ENCODE peak calls at places on chromosomes 7 and 10, in nine cellular contexts. S, A, P, T, Y, N, E, O and Z are unnamed samples.

GRCh38 chr10:63542835-63543575 is 21.8 kb downstream of the REEP3 start:
- DNase-seq in S (no peak), A (peak; percentile 63), P (no peak), T (no peak), Y (no peak), N (no peak), E (no peak), O (no peak), Z (no peak)

GRCh38 chr7:7843972-7844371 is 124.6 kb upstream of the GLCCI1 start:
- DNase-seq in S (no peak), A (peak; percentile 2), P (no peak), T (no peak), Y (no peak), N (no peak), E (no peak), O (no peak), Z (no peak)

GRCh38 chr7:79504607-79505389 is 51.3 kb upstream of the MAGI2 start:
- DNase-seq in S (no peak), A (peak; percentile 18), P (no peak), T (no peak), Y (no peak), N (no peak), E (no peak), O (no peak), Z (peak; percentile 7)

GRCh38 chr7:37943905-37944736 is 23.7 kb downstream of the EPDR1 start:
- DNase-seq in S (no peak), A (no peak), P (no peak), T (no peak), Y (no peak), N (no peak), E (no peak), O (no peak), Z (peak; percentile 88)

GRCh38 chr7:3063016-3063753 is 19.5 kb upstream of the CARD11 start:
- DNase-seq in S (no peak), A (no peak), P (no peak), T (peak; percentile 62), Y (no peak), N (no peak), E (no peak), O (no peak), Z (no peak)

GRCh38 chr10:95560288-95561199 is 627 bp downstream of the SORBS1 start:
- DNase-seq in S (peak; percentile 30), A (peak; percentile 57), P (peak; percentile 75), T (peak; percentile 40), Y (peak; percentile 47), N (peak; percentile 17), E (peak; percentile 63), O (peak; percentile 25), Z (peak; percentile 17)

GRCh38 chr7:111198255-111198654 is 107.3 kb downstream of the LRRN3 start:
- DNase-seq in S (peak; percentile 31), A (peak; percentile 99), P (no peak), T (no peak), Y (no peak), N (peak; percentile 3), E (no peak), O (no peak), Z (peak; percentile 81)

GRCh38 chr7:116434820-116435341 is 64.7 kb upstream of the CAV2 start:
- DNase-seq in S (no peak), A (peak; percentile 89), P (no peak), T (no peak), Y (no peak), N (no peak), E (no peak), O (no peak), Z (no peak)

GRCh38 chr7:84157171-84157570 is 37.4 kb downstream of the SEMA3A start:
- DNase-seq in S (no peak), A (no peak), P (no peak), T (no peak), Y (no peak), N (no peak), E (no peak), O (no peak), Z (no peak)

GRCh38 chr10:127398140-127398966 is 150.8 kb upstream of the NPS start:
- DNase-seq in S (no peak), A (peak; percentile 87), P (no peak), T (no peak), Y (no peak), N (peak; percentile 93), E (no peak), O (no peak), Z (peak; percentile 38)

GRCh38 chr7:139249179-139249822 is 18.3 kb downstream of the UBN2 start:
- DNase-seq in S (no peak), A (no peak), P (no peak), T (no peak), Y (no peak), N (no peak), E (no peak), O (no peak), Z (no peak)

GRCh38 chr7:4803397-4804241 is 28.2 kb downstream of the AP5Z1 start:
- DNase-seq in S (no peak), A (no peak), P (no peak), T (no peak), Y (no peak), N (no peak), E (no peak), O (no peak), Z (peak; percentile 45)

GRCh38 chr7:142626420-142627035 is 122.7 kb upstream of the PRSS1 start:
- DNase-seq in S (peak; percentile 66), A (peak; percentile 56), P (peak; percentile 67), T (peak; percentile 51), Y (no peak), N (peak; percentile 71), E (peak; percentile 64), O (peak; percentile 23), Z (peak; percentile 97)

GRCh38 chr7:84998665-84999064 is 188.2 kb downstream of the SEMA3D start:
- DNase-seq in S (no peak), A (no peak), P (no peak), T (no peak), Y (no peak), N (no peak), E (no peak), O (no peak), Z (no peak)

GRCh38 chr10:106609466-106609865 is 555.0 kb downstream of the SORCS1 start:
- DNase-seq in S (no peak), A (no peak), P (no peak), T (no peak), Y (no peak), N (peak; percentile 30), E (no peak), O (no peak), Z (no peak)

DNA sequence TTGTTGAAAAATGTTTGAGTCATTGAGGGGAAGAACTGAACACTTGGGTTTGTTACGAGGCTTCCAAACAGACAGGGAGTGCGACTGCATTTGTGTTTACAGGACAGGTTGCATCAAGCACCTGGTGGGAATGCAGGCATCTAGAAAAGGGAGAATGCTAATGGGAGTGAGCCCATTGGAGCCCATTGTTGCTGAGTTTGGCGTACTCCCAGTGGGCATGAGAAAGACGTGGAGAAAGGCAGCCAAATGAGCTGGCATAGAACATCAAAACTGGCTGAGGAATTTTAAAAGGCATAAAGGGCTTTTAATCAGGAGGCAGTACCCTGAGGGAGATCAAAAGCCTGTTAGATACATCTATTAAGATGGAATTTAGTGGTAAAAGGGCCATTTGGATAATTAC is 171.6 kb upstream of the NPSR1 start:
- DNase-seq in S (no peak), A (no peak), P (no peak), T (no peak), Y (no peak), N (no peak), E (no peak), O (no peak), Z (no peak)
- H3K4me1 ChIP-seq in S (no peaks in the 10 kb centered on the region), A (no peaks in the 10 kb centered on the region), P (no peaks in the 10 kb centered on the region), T (no peaks in the 10 kb centered on the region), Y (no peaks in the 10 kb centered on the region), N (peaks cover 19% of the 10 kb centered on the region), E (no peaks in the 10 kb centered on the region), O (no peaks in the 10 kb centered on the region), Z (no peaks in the 10 kb centered on the region)

GRCh38 chr7:101362334-101363195 is at the start of gene COL26A1:
- DNase-seq in S (no peak), A (peak; percentile 61), P (no peak), T (no peak), Y (peak; percentile 35), N (peak; percentile 10), E (peak; percentile 50), O (peak; percentile 17), Z (no peak)
- H3K4me3 ChIP-seq in S (peak within 1 kb of the TSS; percentile 46), A (peak within 1 kb of the TSS; percentile 59), P (peak within 1 kb of the TSS; percentile 61), T (peak within 1 kb of the TSS; percentile 45), Y (peak within 1 kb of the TSS; percentile 64), N (peak within 1 kb of the TSS; percentile 61), E (no peak within 1 kb of the TSS), O (peak within 1 kb of the TSS; percentile 69), Z (peak within 1 kb of the TSS; percentile 45)

DNA sequence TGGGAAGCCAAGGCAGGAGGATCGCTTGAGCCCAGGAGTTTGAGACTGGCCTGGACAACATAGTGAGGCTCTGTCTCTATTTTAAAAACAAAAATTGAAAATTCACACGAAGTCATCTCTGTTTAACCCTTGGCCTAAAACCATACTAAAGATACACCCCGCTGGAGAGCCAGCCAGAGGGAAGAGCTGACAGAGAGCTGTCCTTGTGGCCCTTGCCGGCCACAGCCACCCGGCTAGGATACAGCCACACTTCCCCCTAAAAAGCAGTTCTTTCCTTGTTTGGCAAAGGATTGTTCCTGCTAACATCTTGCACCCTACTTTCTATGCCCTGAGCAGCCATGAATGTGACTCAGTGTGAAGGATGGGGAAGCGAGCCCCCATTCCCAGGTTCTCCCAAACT is 49.6 kb downstream of the SH3PXD2A start:
- DNase-seq in S (no peak), A (no peak), P (no peak), T (no peak), Y (no peak), N (no peak), E (no peak), O (no peak), Z (no peak)
- H3K4me1 ChIP-seq in S (no peaks in the 10 kb centered on the region), A (no peaks in the 10 kb centered on the region), P (no peaks in the 10 kb centered on the region), T (peaks cover 10% of the 10 kb centered on the region), Y (no peaks in the 10 kb centered on the region), N (peaks cover 25% of the 10 kb centered on the region), E (peaks cover 3% of the 10 kb centered on the region), O (peaks cover 7% of the 10 kb centered on the region), Z (peaks cover 29% of the 10 kb centered on the region)

GRCh38 chr7:134896073-134896472 is 90.2 kb upstream of the AGBL3 start:
- DNase-seq in S (no peak), A (no peak), P (no peak), T (no peak), Y (no peak), N (no peak), E (no peak), O (no peak), Z (no peak)

GRCh38 chr7:134894928-134895327 is 91.4 kb upstream of the AGBL3 start:
- DNase-seq in S (no peak), A (no peak), P (no peak), T (no peak), Y (no peak), N (no peak), E (no peak), O (no peak), Z (no peak)

GRCh38 chr7:134892002-134892693 is 94.2 kb upstream of the AGBL3 start:
- DNase-seq in S (peak; percentile 36), A (peak; percentile 65), P (no peak), T (no peak), Y (no peak), N (no peak), E (no peak), O (no peak), Z (no peak)

GRCh38 chr7:134892963-134893362 is 93.3 kb upstream of the AGBL3 start:
- DNase-seq in S (no peak), A (peak; percentile 39), P (no peak), T (no peak), Y (no peak), N (no peak), E (no peak), O (no peak), Z (no peak)

DNA sequence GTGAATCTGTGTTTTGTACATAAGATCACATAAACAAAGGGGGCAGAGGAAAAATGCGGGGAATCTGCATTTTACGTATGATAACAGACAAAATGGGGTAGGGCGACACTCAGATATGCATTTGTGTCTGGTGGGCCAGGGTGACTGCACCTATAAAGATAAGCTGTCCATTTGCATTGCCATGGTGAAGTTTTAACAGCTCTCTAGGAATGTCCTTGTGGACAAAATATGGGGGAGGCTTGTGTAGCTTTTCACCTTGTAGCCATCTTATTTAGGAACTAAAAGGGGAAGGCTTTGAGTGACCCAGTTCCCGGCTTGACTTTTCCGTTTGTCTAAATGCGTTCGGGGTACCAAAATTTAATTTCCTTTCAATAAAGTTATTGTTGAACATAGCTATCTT is 92.4 kb upstream of the AGBL3 start:
- DNase-seq in S (no peak), A (no peak), P (no peak), T (no peak), Y (no peak), N (no peak), E (no peak), O (no peak), Z (no peak)
- H3K4me3 ChIP-seq in S (no peak overlapping the region), A (no peak overlapping the region), P (no peak overlapping the region), T (no peak overlapping the region), Y (no peak overlapping the region), N (no peak overlapping the region), E (no peak overlapping the region), O (peak overlapping the region; percentile 70), Z (no peak overlapping the region)